ENCODE peak calls at places on chromosomes 13 and 19, in six cellular contexts. One of them, this sample, is unnamed.

GRCh38 chr19:12665646-12666304 is 767 bp downstream of the MAN2B1 start:
- DNase-seq in H4: no peak
- DNase-seq in Calu3: no peak
- DNase-seq in D341Med: no peak
- DNase-seq in stimulated activated CD8-positive, alpha-beta memory T cell treated with anti-CD3 and anti-CD28 coated beads, Interleukin-7, amount 100 ng/mL, for 1 hour: no peak
- DNase-seq in mesenchymal stem cell: no peak
- DNase-seq in this sample: no peak

GRCh38 chr13:51808811-51809210 is 4.8 kb upstream of the DHRS12 start:
- DNase-seq in H4: no peak
- DNase-seq in Calu3: no peak
- DNase-seq in D341Med: no peak
- DNase-seq in stimulated activated CD8-positive, alpha-beta memory T cell treated with anti-CD3 and anti-CD28 coated beads, Interleukin-7, amount 100 ng/mL, for 1 hour: no peak
- DNase-seq in mesenchymal stem cell: no peak
- DNase-seq in this sample: no peak

GRCh38 chr19:36169084-36169760 is 17.0 kb upstream of the COX7A1 start:
- DNase-seq in H4: peak
- DNase-seq in Calu3: no peak
- DNase-seq in D341Med: peak
- DNase-seq in stimulated activated CD8-positive, alpha-beta memory T cell treated with anti-CD3 and anti-CD28 coated beads, Interleukin-7, amount 100 ng/mL, for 1 hour: no peak
- DNase-seq in mesenchymal stem cell: no peak
- DNase-seq in this sample: no peak

GRCh38 chr13:109859216-109859835 is 72.9 kb upstream of the IRS2 start:
- DNase-seq in H4: no peak
- DNase-seq in Calu3: no peak
- DNase-seq in D341Med: no peak
- DNase-seq in stimulated activated CD8-positive, alpha-beta memory T cell treated with anti-CD3 and anti-CD28 coated beads, Interleukin-7, amount 100 ng/mL, for 1 hour: no peak
- DNase-seq in mesenchymal stem cell: no peak
- DNase-seq in this sample: peak

GRCh38 chr13:29934531-29935308 is 84.3 kb upstream of the UBL3 start:
- DNase-seq in H4: no peak
- DNase-seq in Calu3: no peak
- DNase-seq in D341Med: no peak
- DNase-seq in stimulated activated CD8-positive, alpha-beta memory T cell treated with anti-CD3 and anti-CD28 coated beads, Interleukin-7, amount 100 ng/mL, for 1 hour: no peak
- DNase-seq in mesenchymal stem cell: no peak
- DNase-seq in this sample: no peak

GRCh38 chr13:29849071-29849541 is 1.3 kb downstream of the UBL3 start:
- DNase-seq in H4: no peak
- DNase-seq in Calu3: no peak
- DNase-seq in D341Med: no peak
- DNase-seq in stimulated activated CD8-positive, alpha-beta memory T cell treated with anti-CD3 and anti-CD28 coated beads, Interleukin-7, amount 100 ng/mL, for 1 hour: no peak
- DNase-seq in mesenchymal stem cell: peak
- DNase-seq in this sample: peak

GRCh38 chr13:53631511-53631910 is 602.9 kb downstream of the OLFM4 start:
- DNase-seq in H4: no peak
- DNase-seq in Calu3: no peak
- DNase-seq in D341Med: no peak
- DNase-seq in stimulated activated CD8-positive, alpha-beta memory T cell treated with anti-CD3 and anti-CD28 coated beads, Interleukin-7, amount 100 ng/mL, for 1 hour: no peak
- DNase-seq in mesenchymal stem cell: no peak
- DNase-seq in this sample: no peak

GRCh38 chr19:11813801-11814706 is at the start of gene ZNF440:
- DNase-seq in H4: peak
- DNase-seq in Calu3: peak
- DNase-seq in D341Med: peak
- DNase-seq in stimulated activated CD8-positive, alpha-beta memory T cell treated with anti-CD3 and anti-CD28 coated beads, Interleukin-7, amount 100 ng/mL, for 1 hour: peak
- DNase-seq in mesenchymal stem cell: peak
- DNase-seq in this sample: peak

GRCh38 chr19:42363614-42364346 is 26.3 kb downstream of the CNFN start:
- DNase-seq in H4: no peak
- DNase-seq in Calu3: no peak
- DNase-seq in D341Med: no peak
- DNase-seq in stimulated activated CD8-positive, alpha-beta memory T cell treated with anti-CD3 and anti-CD28 coated beads, Interleukin-7, amount 100 ng/mL, for 1 hour: no peak
- DNase-seq in mesenchymal stem cell: no peak
- DNase-seq in this sample: no peak

GRCh38 chr13:65932587-65933239 is 1297.4 kb downstream of the PCDH9 start:
- DNase-seq in H4: no peak
- DNase-seq in Calu3: no peak
- DNase-seq in D341Med: no peak
- DNase-seq in stimulated activated CD8-positive, alpha-beta memory T cell treated with anti-CD3 and anti-CD28 coated beads, Interleukin-7, amount 100 ng/mL, for 1 hour: no peak
- DNase-seq in mesenchymal stem cell: peak
- DNase-seq in this sample: no peak

GRCh38 chr13:110593430-110594130 is 21.8 kb upstream of the NAXD start:
- DNase-seq in H4: peak
- DNase-seq in Calu3: no peak
- DNase-seq in D341Med: peak
- DNase-seq in stimulated activated CD8-positive, alpha-beta memory T cell treated with anti-CD3 and anti-CD28 coated beads, Interleukin-7, amount 100 ng/mL, for 1 hour: no peak
- DNase-seq in mesenchymal stem cell: peak
- DNase-seq in this sample: peak